ENCODE peak calls at places on chromosomes 5 and 9, in five cellular contexts. F is heart right ventricle; M is mammary epithelial cell; O is HCT116; E is CD8-positive, alpha-beta T cell. B is an unnamed sample.
A peak's percentile ranks its signal among the peaks of the same experiment; 100 is the strongest.

GRCh38 chr5:2175842-2176404 is 293.2 kb upstream of the IRX4 start:
- DNase-seq in O (no peak), E (no peak), M (no peak), F (no peak), B (no peak)

GRCh38 chr9:92715488-92716231 is 45.7 kb upstream of the IPPK start:
- DNase-seq in O (no peak), M (peak; percentile 90), E (no peak), F (peak; percentile 53), B (peak; percentile 94)

GRCh38 chr5:12936184-12936583 is 1008.3 kb downstream of the DNAH5 start:
- DNase-seq in O (no peak), M (no peak), F (no peak), E (no peak), B (no peak)

GRCh38 chr5:8686707-8687106 is 817.8 kb downstream of the MTRR start:
- DNase-seq in F (no peak), E (no peak), M (no peak), O (no peak), B (no peak)

GRCh38 chr9:93501406-93501805 is 48.0 kb upstream of the FAM120AOS start:
- DNase-seq in F (no peak), M (peak; percentile 18), O (no peak), E (no peak), B (peak; percentile 11)

GRCh38 chr5:133205204-133205603 is 153.4 kb downstream of the HSPA4 start:
- DNase-seq in M (no peak), E (no peak), F (no peak), O (no peak), B (no peak)

GRCh38 chr9:98199388-98200033 is 7.1 kb upstream of the CORO2A start:
- DNase-seq in M (no peak), O (no peak), E (no peak), F (no peak), B (no peak)

GRCh38 chr5:97629281-97629680 is 446.2 kb upstream of the RIOK2 start:
- DNase-seq in F (peak; percentile 58), E (no peak), O (peak; percentile 7), M (peak; percentile 69), B (peak; percentile 46)

GRCh38 chr9:68706579-68707201 is 1.6 kb downstream of the PIP5K1B start:
- DNase-seq in E (no peak), O (no peak), M (no peak), F (no peak), B (no peak)

GRCh38 chr5:15560421-15560820 is 60.4 kb downstream of the FBXL7 start:
- DNase-seq in O (no peak), M (no peak), E (no peak), F (no peak), B (peak; percentile 36)

GRCh38 chr9:95383198-95383673 is 65.7 kb upstream of the FANCC start:
- DNase-seq in O (peak; percentile 22), E (no peak), F (no peak), M (peak; percentile 50), B (peak; percentile 41)

GRCh38 chr5:90185897-90186468 is 223.6 kb downstream of the CETN3 start:
- DNase-seq in M (no peak), O (no peak), E (no peak), F (no peak), B (no peak)

GRCh38 chr5:38323645-38324295 is 65.4 kb downstream of the EGFLAM start:
- DNase-seq in F (no peak), O (no peak), E (no peak), M (peak; percentile 54), B (peak; percentile 57)

GRCh38 chr5:178387061-178387855 is 154.7 kb upstream of the PHYKPL start:
- DNase-seq in M (no peak), O (no peak), E (no peak), F (no peak), B (no peak)

GRCh38 chr9:81562221-81563019 is 126.9 kb downstream of the TLE1 start:
- DNase-seq in M (peak; percentile 91), O (peak; percentile 74), F (peak; percentile 63), E (no peak), B (peak; percentile 90)

GRCh38 chr5:61275841-61276240 is 56.2 kb upstream of the ZSWIM6 start:
- DNase-seq in F (peak; percentile 52), M (peak; percentile 56), E (no peak), O (no peak), B (peak; percentile 75)

GRCh38 chr5:173420108-173420507 is 91.9 kb upstream of the STC2 start:
- DNase-seq in M (no peak), O (no peak), E (no peak), F (no peak), B (no peak)

GRCh38 chr9:118360036-118360435 is 655.8 kb downstream of the TLR4 start:
- DNase-seq in E (no peak), O (no peak), F (no peak), M (no peak), B (no peak)

GRCh38 chr5:59842999-59843398 is 50.5 kb downstream of the PDE4D start:
- DNase-seq in F (no peak), O (no peak), E (no peak), M (no peak), B (peak; percentile 73)

GRCh38 chr5:140840978-140841962 is at the start of gene PCDHA8:
- DNase-seq in E (no peak), M (no peak), O (peak; percentile 13), F (no peak), B (no peak)

GRCh38 chr5:154403234-154403633 is 42.6 kb upstream of the SAP30L start:
- DNase-seq in O (no peak), M (no peak), E (no peak), F (no peak), B (no peak)

GRCh38 chr5:175778951-175779475 is 92.4 kb upstream of the CPLX2 start:
- DNase-seq in O (peak; percentile 15), F (peak; percentile 55), M (peak; percentile 57), E (no peak), B (no peak)

GRCh38 chr5:53543401-53543800 is 17.0 kb upstream of the NDUFS4 start:
- DNase-seq in F (no peak), O (no peak), M (no peak), E (no peak), B (no peak)

GRCh38 chr5:81194633-81195333 is 38.3 kb upstream of the CKMT2 start:
- DNase-seq in F (peak; percentile 75), O (peak; percentile 68), E (peak; percentile 71), M (peak; percentile 56), B (peak; percentile 51)

DNA sequence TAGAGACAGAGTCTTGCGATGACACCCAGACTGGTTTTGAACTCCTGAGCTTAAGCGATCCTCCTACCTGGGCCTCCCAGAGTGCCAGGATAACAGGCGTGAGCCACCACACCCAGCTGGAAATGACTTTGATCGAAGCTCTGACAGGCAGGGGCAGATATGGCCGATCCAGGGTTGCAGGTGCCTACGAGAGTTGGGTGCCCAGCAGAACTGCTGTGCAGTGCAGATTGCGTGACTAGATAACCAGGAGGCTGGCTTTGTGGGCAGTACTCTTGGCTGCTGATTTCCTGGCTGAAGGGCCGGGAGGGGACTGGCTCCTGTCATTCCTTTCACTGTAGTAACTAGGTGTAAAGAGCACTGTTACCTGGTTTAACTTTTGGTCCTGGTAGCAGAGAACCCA is 11.8 kb downstream of the TBC1D13 start:
- DNase-seq in O (no peak), M (no peak), E (no peak), F (no peak), B (no peak)
- H3K36me3 ChIP-seq in O (peaks cover 26% of the 10 kb centered on the region), M (peaks cover 15% of the 10 kb centered on the region), E (peaks cover 30% of the 10 kb centered on the region), F (peaks cover 52% of the 10 kb centered on the region), B (peaks cover 14% of the 10 kb centered on the region)

GRCh38 chr5:95730730-95731570 is at the start of gene RHOBTB3:
- DNase-seq in F (peak; percentile 91), M (peak; percentile 19), O (peak; percentile 63), E (peak; percentile 11), B (peak; percentile 69)
- TF ChIP-seq CTCF in F (no peak), M (no peak), O (no peak), E (no peak), B (no peak)

DNA sequence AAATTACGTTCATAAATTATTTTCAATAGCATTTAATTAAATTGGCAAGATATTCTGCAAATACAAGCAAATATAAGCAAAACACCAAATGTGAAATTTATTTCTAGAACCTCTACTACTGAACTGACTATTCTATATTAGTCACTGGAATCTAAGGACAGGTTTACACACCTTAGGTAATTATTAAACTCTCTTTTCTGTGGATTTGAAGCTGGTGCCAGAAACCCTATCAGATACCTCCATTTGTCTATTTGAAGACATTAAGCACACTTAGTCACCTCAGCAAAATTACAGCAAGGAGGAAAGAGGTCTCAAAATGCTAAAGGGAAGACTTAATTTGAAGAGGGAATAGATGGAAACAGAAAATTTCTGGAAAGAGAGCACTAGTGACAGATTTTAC is 83.4 kb downstream of the CPLANE1 start:
- DNase-seq in M (no peak), E (no peak), F (no peak), O (no peak), B (no peak)
- H3K36me3 ChIP-seq in M (peaks cover 10% of the 10 kb centered on the region), E (no peaks in the 10 kb centered on the region), F (peaks cover 36% of the 10 kb centered on the region), O (peaks cover 11% of the 10 kb centered on the region), B (peaks cover 1% of the 10 kb centered on the region)

GRCh38 chr9:124868511-124869465 is 6.9 kb downstream of the ARPC5L start:
- DNase-seq in M (peak; percentile 90), O (peak; percentile 40), F (peak; percentile 85), E (peak; percentile 87), B (peak; percentile 68)
- TF ChIP-seq CTCF in M (peak; percentile 33), O (peak; percentile 27), F (no peak), E (no peak), B (peak; percentile 28)

GRCh38 chr5:171397190-171397589 is 9.5 kb downstream of the NPM1 start:
- DNase-seq in E (no peak), O (no peak), F (no peak), M (no peak), B (no peak)
- H3K36me3 ChIP-seq in E (peaks cover 46% of the 10 kb centered on the region), O (peaks cover 81% of the 10 kb centered on the region), F (peaks cover 23% of the 10 kb centered on the region), M (peaks cover 71% of the 10 kb centered on the region), B (peaks cover 27% of the 10 kb centered on the region)